ENCODE peak calls at places on chromosomes 7 and 10, in four cellular contexts. F, V, N and Z are unnamed samples.

GRCh38 chr10:132326925-132327324 is 5.1 kb upstream of the LRRC27 start:
- DNase-seq in N (no peak), V (no peak), F (no peak), Z (no peak)

GRCh38 chr7:43823941-43824340 is 45.4 kb downstream of the MRPS24 start:
- DNase-seq in V (peak), N (no peak), F (no peak), Z (no peak)

GRCh38 chr10:82922755-82923154 is 1047.8 kb downstream of the NRG3 start:
- DNase-seq in F (no peak), V (no peak), N (no peak), Z (no peak)

GRCh38 chr10:125152646-125153368 is 7.6 kb downstream of the CTBP2 start:
- DNase-seq in F (no peak), V (no peak), N (no peak), Z (no peak)

GRCh38 chr10:102597131-102597891 is 47.0 kb upstream of the TRIM8 start:
- DNase-seq in F (no peak), V (no peak), N (no peak), Z (peak)

GRCh38 chr7:80277434-80278427 is 143.1 kb downstream of the GNAI1 start:
- DNase-seq in V (no peak), N (no peak), F (no peak), Z (no peak)

GRCh38 chr10:131702521-131703356 is 198.1 kb upstream of the PPP2R2D start:
- DNase-seq in F (no peak), V (no peak), N (peak), Z (no peak)

GRCh38 chr10:8054498-8055407 is at the start of gene GATA3:
- DNase-seq in N (peak), F (peak), V (no peak), Z (no peak)

GRCh38 chr10:78290131-78290750 is 256.6 kb downstream of the RPS24 start:
- DNase-seq in N (no peak), V (no peak), F (no peak), Z (no peak)

GRCh38 chr7:151351027-151351426 is 9.4 kb downstream of the NUB1 start:
- DNase-seq in N (peak), V (peak), F (peak), Z (no peak)

GRCh38 chr10:124158592-124158991 is 65.2 kb upstream of the CHST15 start:
- DNase-seq in F (no peak), V (no peak), N (no peak), Z (no peak)

GRCh38 chr7:24249266-24249665 is 34.7 kb upstream of the NPY start:
- DNase-seq in N (no peak), V (no peak), F (no peak), Z (no peak)

GRCh38 chr10:123563581-123563855 is 102.6 kb upstream of the GPR26 start:
- DNase-seq in V (no peak), N (no peak), F (no peak), Z (no peak)

GRCh38 chr7:36880108-36880507 is 155.8 kb upstream of the AOAH start:
- DNase-seq in F (no peak), N (no peak), V (peak), Z (no peak)

GRCh38 chr10:110835841-110836240 is 35.9 kb upstream of the PDCD4 start:
- DNase-seq in V (no peak), F (no peak), N (no peak), Z (no peak)

DNA sequence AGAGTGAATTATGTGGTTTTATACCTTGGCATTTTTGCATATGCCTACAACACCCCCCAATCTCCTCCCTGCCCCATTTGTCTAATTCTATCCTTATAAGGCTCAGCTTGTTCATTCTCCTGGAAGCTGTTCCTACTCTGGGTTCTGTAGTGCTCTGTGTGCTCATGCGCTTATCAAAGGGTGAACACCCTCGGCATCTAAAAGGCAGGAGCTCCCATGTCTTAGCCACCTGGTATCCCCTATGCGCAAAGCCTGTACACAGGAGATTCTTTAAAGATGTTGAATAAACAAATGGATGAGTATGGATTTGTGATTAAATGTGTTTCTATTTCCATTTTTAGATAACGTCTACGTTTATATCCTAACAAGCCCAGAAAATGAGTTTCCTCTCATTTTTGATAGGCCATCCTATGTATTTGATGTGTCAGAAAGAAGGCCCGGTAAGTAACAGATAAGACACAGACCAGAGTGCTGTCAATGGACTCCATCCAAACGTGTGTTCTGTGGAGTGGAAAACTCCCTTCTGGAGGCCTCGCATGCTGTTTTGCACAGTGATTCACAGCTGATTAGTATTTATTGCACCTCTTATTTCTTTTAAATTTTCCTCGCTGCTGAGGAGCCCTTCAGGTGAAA is 52.6 kb downstream of the CDHR3 start:
- DNase-seq in V (peak), N (peak), F (no peak), Z (no peak)
- TF ChIP-seq FOXJ3 in V (no peak), N (no peak), F (no peak), Z (no peak)

DNA sequence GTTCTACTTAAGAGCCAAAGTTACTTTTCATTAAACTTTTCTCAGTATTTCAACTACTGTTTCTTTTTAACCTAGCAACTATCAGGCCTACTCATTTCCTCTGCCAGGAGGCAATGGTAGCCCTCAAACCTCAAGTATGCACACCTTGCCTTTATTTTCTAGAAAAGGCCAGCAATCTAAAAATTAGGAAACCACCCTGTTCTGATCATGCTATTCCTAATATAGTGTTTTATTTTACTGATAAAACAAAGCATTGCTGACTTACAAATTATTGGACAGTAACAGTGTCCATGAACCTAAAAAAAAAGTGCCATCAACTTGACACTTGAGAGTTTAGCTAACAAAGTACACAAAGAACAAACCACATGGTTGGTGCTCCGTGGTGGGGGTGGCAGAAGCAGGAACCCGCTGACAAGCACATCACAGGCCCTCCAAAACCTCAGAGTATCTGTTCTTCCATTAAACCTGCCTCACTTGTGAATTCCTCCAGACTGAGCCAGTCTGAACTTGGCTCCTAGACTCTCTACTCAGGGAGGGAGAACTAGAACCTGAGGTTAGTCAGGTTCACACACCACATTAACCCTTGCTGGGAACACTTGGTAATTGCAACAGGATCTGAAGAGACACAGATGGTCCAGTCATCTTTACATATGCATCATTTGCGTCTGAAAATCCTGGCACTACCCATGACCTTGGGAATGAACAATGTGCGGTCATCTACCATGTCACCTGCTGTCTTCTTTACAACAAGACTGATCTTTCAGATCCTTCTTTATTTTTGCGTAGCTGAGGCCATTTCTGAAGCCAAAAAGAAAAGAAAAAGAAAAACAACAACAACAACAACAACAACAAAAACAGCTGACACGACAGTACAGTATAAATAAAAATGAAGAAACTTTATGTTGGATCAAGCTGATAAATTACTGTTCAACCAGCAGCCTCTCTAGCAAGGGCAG is 31.9 kb downstream of the PIP4K2A start:
- DNase-seq in V (peak), N (no peak), F (no peak), Z (peak)
- TF ChIP-seq FOXJ3 in V (no peak), N (no peak), F (no peak), Z (no peak)

GRCh38 chr7:118311121-118311803 is 86.8 kb downstream of the ANKRD7 start:
- DNase-seq in F (no peak), V (no peak), N (no peak), Z (no peak)
- TF ChIP-seq FOXJ3 in F (no peak), V (no peak), N (no peak), Z (no peak)

GRCh38 chr7:46606771-46607170 is 685.7 kb upstream of the IGFBP3 start:
- DNase-seq in F (no peak), V (no peak), N (no peak), Z (no peak)
- TF ChIP-seq FOXJ3 in F (no peak), V (no peak), N (no peak), Z (no peak)